ENCODE peak calls at places on chromosomes 13 and 19, in four cellular contexts. V is HepG2, G is K562, C is GM12878. T is an unnamed sample.

GRCh38 chr13:47126432-47126831 is 229.6 kb upstream of the HTR2A start:
- DNase-seq in V (no peak), C (no peak), G (no peak), T (no peak)

GRCh38 chr19:3338541-3339181 is 27.7 kb upstream of the NFIC start:
- DNase-seq in G (no peak), V (no peak), C (no peak), T (no peak)

GRCh38 chr19:38061294-38061693 is 154.3 kb downstream of the SIPA1L3 start:
- DNase-seq in C (no peak), G (no peak), V (no peak), T (no peak)

GRCh38 chr19:45097776-45098520 is 5.0 kb downstream of the PPP1R37 start:
- DNase-seq in C (no peak), G (peak), V (peak), T (no peak)

GRCh38 chr19:36041831-36042230 is 9.2 kb upstream of the CLIP3 start:
- DNase-seq in G (no peak), C (no peak), V (peak), T (no peak)

GRCh38 chr13:112346899-112347229 is 29.3 kb upstream of the SPACA7 start:
- DNase-seq in G (no peak), V (no peak), C (no peak), T (peak)

GRCh38 chr19:42540071-42540553 is 11.8 kb upstream of the CEACAM1 start:
- DNase-seq in C (no peak), V (no peak), G (no peak), T (no peak)

GRCh38 chr13:97322740-97323342 is 100.7 kb downstream of the MBNL2 start:
- DNase-seq in C (no peak), V (no peak), G (no peak), T (no peak)

GRCh38 chr19:6590458-6591319 is at the start of gene CD70:
- DNase-seq in V (no peak), G (no peak), C (peak), T (no peak)

GRCh38 chr13:42930136-42930535 is 61.9 kb downstream of the EPSTI1 start:
- DNase-seq in C (no peak), V (peak), G (no peak), T (no peak)

GRCh38 chr13:47545206-47545605 is 455.9 kb downstream of the SUCLA2 start:
- DNase-seq in C (no peak), V (no peak), G (no peak), T (no peak)

GRCh38 chr13:50650478-50650877 is 193.0 kb downstream of the DLEU7 start:
- DNase-seq in C (no peak), G (no peak), V (no peak), T (no peak)

GRCh38 chr13:114077938-114078335 is 54.5 kb downstream of the RASA3 start:
- DNase-seq in V (no peak), C (no peak), G (no peak), T (no peak)

GRCh38 chr13:106796280-106797047 is 228.5 kb upstream of the ARGLU1 start:
- DNase-seq in G (no peak), V (no peak), C (peak), T (no peak)

GRCh38 chr13:24050796-24051715 is 109.5 kb upstream of the SPATA13 start:
- DNase-seq in C (no peak), G (no peak), V (no peak), T (no peak)

GRCh38 chr19:14337510-14337909 is 43.7 kb upstream of the ADGRE5 start:
- DNase-seq in C (no peak), G (peak), V (no peak), T (peak)

GRCh38 chr13:41809962-41810361 is 150.9 kb downstream of the VWA8 start:
- DNase-seq in G (no peak), V (no peak), C (no peak), T (no peak)

GRCh38 chr19:3008994-3009393 is 20.1 kb downstream of the TLE2 start:
- DNase-seq in G (no peak), V (no peak), C (no peak), T (no peak)

GRCh38 chr13:77386880-77387606 is 60.1 kb upstream of the MYCBP2 start:
- DNase-seq in G (no peak), V (no peak), C (no peak), T (no peak)

GRCh38 chr13:19961484-19961883 is 3.0 kb downstream of the ZMYM2 start:
- DNase-seq in C (no peak), G (no peak), V (no peak), T (no peak)

GRCh38 chr13:41668130-41668757 is 210.9 kb downstream of the RGCC start:
- DNase-seq in V (peak), C (peak), G (peak), T (peak)

GRCh38 chr13:110911880-110912279 is 3.0 kb downstream of the ANKRD10 start:
- DNase-seq in G (no peak), C (no peak), V (no peak), T (no peak)

GRCh38 chr13:51122868-51123267 is 11.8 kb upstream of the C13orf42 start:
- DNase-seq in C (peak), G (no peak), V (peak), T (no peak)

GRCh38 chr13:106028916-106029315 is 506.5 kb downstream of the EFNB2 start:
- DNase-seq in G (no peak), V (no peak), C (no peak), T (no peak)

GRCh38 chr19:52997975-52998374 is 15.7 kb upstream of the ERVV-1 start:
- DNase-seq in G (no peak), V (no peak), C (no peak), T (no peak)

GRCh38 chr19:2982983-2983350 is 5.6 kb downstream of the TLE6 start:
- DNase-seq in C (no peak), V (no peak), G (no peak), T (no peak)

GRCh38 chr19:19782783-19783182 is 38.8 kb downstream of the ZNF506 start:
- DNase-seq in G (no peak), C (no peak), V (no peak), T (no peak)

GRCh38 chr19:32599736-32600157 is 18.8 kb downstream of the PDCD5 start:
- DNase-seq in C (no peak), G (peak), V (peak), T (peak)

GRCh38 chr13:83453723-83454122 is 428.6 kb downstream of the SLITRK1 start:
- DNase-seq in C (no peak), V (no peak), G (no peak), T (no peak)

GRCh38 chr19:23554548-23554947 is 132.5 kb downstream of the ZNF675 start:
- DNase-seq in C (no peak), G (no peak), V (no peak), T (no peak)

GRCh38 chr19:54247106-54247930 is 4.7 kb upstream of the LILRA6 start:
- DNase-seq in C (no peak), G (no peak), V (no peak), T (no peak)

GRCh38 chr19:43936219-43936618 is 1.1 kb upstream of the ZNF45 start:
- DNase-seq in V (no peak), G (peak), C (no peak), T (no peak)

GRCh38 chr13:23921451-23921888 is 24.2 kb upstream of the C1QTNF9B start:
- DNase-seq in G (peak), C (no peak), V (peak), T (peak)

GRCh38 chr13:76622336-76623045 is 263.7 kb downstream of the KCTD12 start:
- DNase-seq in G (no peak), V (no peak), C (no peak), T (no peak)

GRCh38 chr13:20360041-20360491 is 127.9 kb upstream of the GJB6 start:
- DNase-seq in G (peak), C (no peak), V (no peak), T (no peak)

GRCh38 chr19:38862321-38863059 is 12.7 kb upstream of the HNRNPL start:
- DNase-seq in G (peak), V (no peak), C (no peak), T (no peak)

GRCh38 chr19:43265664-43266025 is 3.7 kb downstream of the PSG9 start:
- DNase-seq in C (no peak), G (no peak), V (no peak), T (no peak)

GRCh38 chr19:47511681-47512080 is 3.2 kb downstream of the NAPA start:
- DNase-seq in G (no peak), V (no peak), C (no peak), T (no peak)

GRCh38 chr19:47510516-47511127 is 4.2 kb downstream of the NAPA start:
- DNase-seq in G (no peak), V (no peak), C (no peak), T (no peak)

GRCh38 chr19:47512948-47513319 is 1.9 kb downstream of the NAPA start:
- DNase-seq in G (no peak), C (no peak), V (no peak), T (no peak)

GRCh38 chr19:47511128-47511517 is 3.7 kb downstream of the NAPA start:
- DNase-seq in C (no peak), G (no peak), V (no peak), T (no peak)

DNA sequence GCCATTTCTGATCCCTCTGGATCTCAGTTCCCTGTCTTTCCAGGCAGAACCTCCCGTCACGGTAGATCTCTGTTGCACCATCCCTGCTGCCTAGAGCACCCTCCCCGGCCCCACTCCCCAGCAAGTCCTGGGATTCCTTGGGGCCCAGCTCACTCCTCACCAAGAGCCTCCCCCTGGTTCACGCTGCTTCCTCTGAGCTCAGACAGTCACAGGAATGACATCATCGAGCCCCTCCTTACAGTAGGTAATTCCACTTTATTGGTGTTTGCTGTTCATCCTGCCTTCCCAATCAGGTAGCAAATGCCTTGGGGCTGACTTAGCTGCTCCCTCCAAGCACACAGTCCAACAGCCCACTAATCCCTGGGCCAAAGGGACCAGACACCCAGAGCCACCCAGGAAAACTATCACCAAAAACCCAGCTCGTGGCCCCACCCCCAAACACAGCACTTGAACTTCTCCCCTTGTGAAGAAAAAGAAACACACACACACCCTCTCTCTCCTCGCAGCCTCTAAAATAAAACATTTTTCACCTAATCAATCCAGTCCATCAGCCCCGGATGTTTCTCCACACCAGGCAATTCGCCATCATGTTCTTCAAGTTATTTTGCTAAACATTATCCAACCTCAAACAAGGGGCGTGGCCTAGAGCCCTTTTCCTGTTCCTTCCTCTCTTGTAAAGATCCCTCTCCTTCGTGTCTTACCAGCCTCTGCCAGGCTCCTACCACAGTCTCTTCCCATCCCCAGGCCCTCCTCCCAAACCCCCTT is 2.5 kb downstream of the NAPA start:
- DNase-seq in G (peak), C (no peak), V (peak), T (no peak)
- TF ChIP-seq FOXM1 in G (no peak), C (no peak), V (no peak), T (no peak)

GRCh38 chr13:27252467-27252866 is 1.1 kb downstream of the RPL21 start:
- DNase-seq in C (no peak), G (no peak), V (no peak), T (no peak)
- TF ChIP-seq BHLHE40 in C (no peak), G (no peak), V (no peak), T (no peak)

DNA sequence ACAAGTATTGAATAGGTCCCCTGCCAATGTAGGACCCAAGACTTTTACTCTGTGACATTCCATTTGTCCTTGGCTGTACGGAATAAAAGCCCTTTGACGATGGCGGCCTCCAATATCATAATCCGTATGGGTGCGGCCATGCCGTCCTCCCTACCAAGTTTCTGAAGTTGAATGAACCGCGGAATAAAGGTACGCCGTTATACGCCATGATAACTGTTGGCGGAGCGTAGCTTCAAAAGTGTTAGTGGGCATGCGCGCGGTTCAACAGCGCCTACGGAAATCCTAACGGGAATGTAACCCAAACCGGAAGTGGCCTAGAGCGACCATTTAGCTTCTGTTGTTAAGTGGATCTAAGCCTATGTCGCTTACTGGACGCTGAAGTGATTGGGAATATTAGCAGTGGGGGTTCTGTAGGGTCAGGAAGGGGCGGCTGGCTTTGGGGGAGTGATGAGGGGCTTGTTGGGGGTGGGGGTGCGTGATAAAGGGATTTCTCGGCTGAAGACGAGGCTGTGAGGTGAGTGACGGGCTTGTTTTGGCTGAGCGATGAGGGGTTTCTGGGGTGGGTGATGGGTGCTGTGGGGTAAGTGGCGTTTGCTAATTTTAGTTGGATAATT is at the start of gene ZNF175:
- DNase-seq in V (peak), C (peak), G (peak), T (peak)
- TF ChIP-seq FOXM1 in V (no peak), C (no peak), G (no peak), T (no peak)

DNA sequence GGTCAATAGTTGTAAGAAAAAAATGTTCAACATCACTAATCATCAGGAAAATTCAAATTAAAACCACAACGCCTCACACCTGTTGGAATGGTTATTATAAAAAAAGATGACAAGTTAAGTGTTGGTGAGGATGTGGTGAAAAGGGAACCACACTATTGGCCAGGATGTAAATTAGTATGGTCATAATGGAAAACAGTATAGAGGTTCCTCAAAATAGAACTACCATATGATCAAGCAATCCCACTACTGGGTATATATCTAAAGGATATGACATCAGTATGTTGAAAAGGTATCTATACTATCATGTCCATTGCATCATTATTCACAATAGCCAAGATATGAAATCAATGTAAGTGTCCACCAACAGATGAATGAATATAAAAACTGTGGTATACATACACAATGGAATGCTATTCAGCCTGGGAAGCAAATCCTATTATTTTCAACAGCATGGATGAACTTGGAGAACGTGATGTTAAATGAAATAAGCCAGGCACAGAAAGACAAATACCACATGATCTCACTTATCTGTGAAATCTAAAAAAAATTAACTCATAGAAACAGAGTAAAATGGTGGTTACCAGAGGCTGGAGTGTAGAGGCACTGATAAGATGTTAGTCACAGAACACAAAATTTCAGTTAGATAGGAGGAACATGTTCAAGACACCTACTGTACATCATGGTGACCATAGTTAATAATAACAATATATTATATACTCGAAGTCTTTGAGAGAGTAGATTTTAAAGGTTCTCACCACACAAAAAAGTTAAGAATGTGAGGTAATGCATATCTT is 56.6 kb downstream of the TBC1D4 start:
- DNase-seq in V (no peak), G (no peak), C (peak), T (no peak)
- TF ChIP-seq BHLHE40 in V (no peak), G (no peak), C (no peak), T (no peak)

DNA sequence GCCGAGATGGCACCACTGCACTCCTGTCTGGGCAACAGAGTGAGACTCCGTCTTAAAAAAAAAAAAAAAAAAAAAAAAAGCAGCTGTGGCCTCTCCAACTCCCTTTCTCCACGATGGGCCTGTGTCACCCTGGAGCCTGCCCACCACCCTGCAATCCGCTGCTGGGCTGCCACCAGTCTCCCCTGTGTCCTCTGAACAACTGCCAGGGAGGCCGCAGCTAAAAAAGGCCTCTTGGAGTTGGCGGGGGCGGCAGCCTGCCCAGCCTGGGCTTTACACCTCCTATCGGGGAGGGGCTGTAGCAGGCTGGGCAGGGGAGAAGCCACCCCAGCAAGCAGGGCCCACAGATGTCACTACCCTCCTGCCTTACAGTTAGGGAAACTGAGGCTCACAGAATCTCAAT is 3.5 kb downstream of the CDC37 start:
- DNase-seq in C (no peak), V (no peak), G (no peak), T (no peak)
- TF ChIP-seq FOXM1 in C (no peak), V (no peak), G (no peak), T (no peak)

GRCh38 chr19:4803736-4804695 is 12.5 kb downstream of the FEM1A start:
- DNase-seq in G (peak), C (no peak), V (peak), T (peak)

GRCh38 chr19:4802711-4803110 is 11.2 kb downstream of the FEM1A start:
- DNase-seq in G (no peak), V (no peak), C (no peak), T (no peak)

GRCh38 chr19:4795400-4795799 is 3.9 kb downstream of the FEM1A start:
- DNase-seq in G (no peak), V (no peak), C (no peak), T (no peak)

GRCh38 chr19:4801085-4801619 is 9.6 kb downstream of the FEM1A start:
- DNase-seq in V (no peak), C (no peak), G (no peak), T (no peak)

GRCh38 chr19:4800591-4801081 is 9.1 kb downstream of the FEM1A start:
- DNase-seq in C (no peak), G (no peak), V (no peak), T (no peak)
- TF ChIP-seq BHLHE40 in C (no peak), G (no peak), V (no peak), T (no peak)

GRCh38 chr19:13022111-13022858 is 27.0 kb downstream of the NFIX start:
- DNase-seq in V (no peak), G (no peak), C (no peak), T (no peak)
- TF ChIP-seq FOXM1 in V (no peak), G (no peak), C (no peak), T (no peak)

GRCh38 chr13:91907398-91907797 is 509.0 kb downstream of the GPC5 start:
- DNase-seq in V (no peak), C (no peak), G (no peak), T (no peak)
- TF ChIP-seq BHLHE40 in V (no peak), C (no peak), G (no peak), T (no peak)

GRCh38 chr19:27905074-27905473 is 1307.9 kb downstream of the UQCRFS1 start:
- DNase-seq in V (no peak), C (no peak), G (no peak), T (no peak)
- TF ChIP-seq FOXM1 in V (no peak), C (no peak), G (no peak), T (no peak)

GRCh38 chr19:30152510-30153291 is 210.7 kb downstream of the URI1 start:
- DNase-seq in C (no peak), V (no peak), G (no peak), T (no peak)

GRCh38 chr19:30155529-30156200 is 213.6 kb downstream of the URI1 start:
- DNase-seq in C (no peak), G (no peak), V (no peak), T (no peak)

GRCh38 chr19:30156646-30157045 is 214.6 kb downstream of the URI1 start:
- DNase-seq in V (no peak), G (no peak), C (no peak), T (no peak)

GRCh38 chr19:30153326-30154210 is 211.5 kb downstream of the URI1 start:
- DNase-seq in C (peak), G (no peak), V (no peak), T (no peak)

DNA sequence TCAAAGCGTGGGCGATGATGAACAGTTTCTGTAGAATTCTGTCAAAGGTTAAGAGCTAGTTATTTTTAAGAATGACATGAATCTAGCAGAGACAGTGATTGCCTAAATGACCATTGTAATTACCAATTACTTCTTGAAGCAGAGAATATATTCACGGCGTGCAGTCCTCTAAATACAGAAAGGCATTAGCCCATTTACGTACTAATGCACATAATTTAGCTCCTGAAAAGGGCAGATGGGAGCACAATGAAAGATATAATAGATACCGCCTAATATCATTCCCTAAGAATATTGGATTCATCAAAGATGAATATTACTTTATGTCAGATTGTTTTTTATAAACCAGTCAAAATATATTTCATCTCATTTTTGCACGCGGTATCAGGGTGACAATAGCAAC is 212.4 kb downstream of the URI1 start:
- DNase-seq in G (no peak), V (no peak), C (no peak), T (no peak)
- TF ChIP-seq BHLHE40 in G (no peak), V (no peak), C (no peak), T (no peak)